ENCODE peak calls at places on chromosomes 4 and X, in eight cellular contexts. S is HCT116, H is neural crest cell, J is AG09309, Q is cardiac muscle cell, Y is heart left ventricle, Z is lower lobe of right lung, T is AG09319. M is an unnamed sample.

GRCh38 chr4:147546341-147546740 is 65.4 kb downstream of the EDNRA start:
- DNase-seq in S (no peak), H (no peak), J (peak), Q (no peak), Y (no peak), Z (no peak), T (peak), M (no peak)

GRCh38 chr4:7970031-7970946 is 30.6 kb upstream of the AFAP1 start:
- DNase-seq in S (no peak), H (no peak), J (no peak), Q (no peak), Y (no peak), Z (no peak), T (no peak), M (peak)

GRCh38 chrX:23554304-23554703 is 113.0 kb upstream of the PRDX4 start:
- DNase-seq in S (peak), H (no peak), J (peak), Q (peak), Y (no peak), Z (no peak), T (peak), M (no peak)

GRCh38 chr4:99821918-99822503 is 5.4 kb downstream of the DAPP1 start:
- DNase-seq in S (no peak), H (no peak), J (no peak), Q (no peak), Y (no peak), Z (no peak), T (no peak), M (no peak)

GRCh38 chr4:6480532-6481088 is 8.2 kb upstream of the PPP2R2C start:
- DNase-seq in S (no peak), H (no peak), J (no peak), Q (no peak), Y (no peak), Z (no peak), T (no peak), M (no peak)

GRCh38 chr4:33961751-33962150 is 2282.6 kb downstream of the ARAP2 start:
- DNase-seq in S (no peak), H (no peak), J (peak), Q (no peak), Y (no peak), Z (no peak), T (no peak), M (no peak)

GRCh38 chr4:7763788-7764187 is 175.9 kb downstream of the AFAP1 start:
- DNase-seq in S (no peak), H (no peak), J (no peak), Q (no peak), Y (no peak), Z (no peak), T (no peak), M (no peak)

GRCh38 chr4:10762541-10762940 is 78.0 kb upstream of the CLNK start:
- DNase-seq in S (no peak), H (no peak), J (peak), Q (peak), Y (no peak), Z (no peak), T (no peak), M (no peak)

GRCh38 chrX:129983575-129984131 is 1.2 kb downstream of the BCORL1 start:
- DNase-seq in S (no peak), H (peak), J (no peak), Q (peak), Y (peak), Z (peak), T (no peak), M (peak)

GRCh38 chrX:151386838-151387459 is 10.1 kb upstream of the VMA21 start:
- DNase-seq in S (no peak), H (no peak), J (no peak), Q (no peak), Y (no peak), Z (no peak), T (no peak), M (no peak)

GRCh38 chrX:16511776-16512400 is 138.1 kb upstream of the S100G start:
- DNase-seq in S (no peak), H (no peak), J (peak), Q (no peak), Y (no peak), Z (no peak), T (no peak), M (no peak)

GRCh38 chr4:152072886-152073285 is 312.1 kb upstream of the GATB start:
- DNase-seq in S (no peak), H (no peak), J (no peak), Q (no peak), Y (no peak), Z (no peak), T (no peak), M (no peak)

GRCh38 chr4:141021397-141022194 is 111.7 kb downstream of the RNF150 start:
- DNase-seq in S (no peak), H (no peak), J (no peak), Q (peak), Y (no peak), Z (no peak), T (no peak), M (no peak)

GRCh38 chrX:140090800-140091275 is 125.5 kb upstream of the CXorf66 start:
- DNase-seq in S (no peak), H (peak), J (no peak), Q (no peak), Y (no peak), Z (no peak), T (no peak), M (no peak)

GRCh38 chr4:150050566-150050965 is 27.7 kb upstream of the DCLK2 start:
- DNase-seq in S (no peak), H (no peak), J (no peak), Q (no peak), Y (no peak), Z (no peak), T (no peak), M (no peak)

GRCh38 chrX:10028283-10029104 is 61.3 kb downstream of the CLDN34 start:
- DNase-seq in S (no peak), H (no peak), J (no peak), Q (no peak), Y (no peak), Z (no peak), T (no peak), M (no peak)

DNA sequence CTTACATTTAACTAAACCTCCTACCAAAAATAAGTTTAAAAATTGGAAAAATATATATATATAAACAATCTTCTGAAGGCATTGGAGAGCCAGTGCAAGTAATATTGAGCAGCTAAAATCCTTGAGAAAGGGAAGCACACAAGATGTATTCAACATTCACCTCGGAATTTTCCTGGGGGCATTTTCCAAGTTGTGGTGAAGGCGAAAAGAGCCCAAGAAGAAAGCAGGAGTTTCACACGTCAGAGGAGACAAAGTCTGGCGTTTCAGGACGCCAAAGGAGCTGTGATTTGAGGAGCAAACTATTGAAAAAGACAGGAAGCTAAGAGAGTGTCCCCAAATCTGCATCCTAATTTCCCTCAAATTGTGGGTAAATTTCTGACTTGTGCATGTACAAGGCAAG is 9.1 kb upstream of the GASK1B start:
- DNase-seq in S (no peak), H (no peak), J (no peak), Q (no peak), Y (no peak), Z (no peak), T (no peak), M (no peak)
- TF ChIP-seq CTCF in S (no peak), H (no peak), J (no peak), Q (no peak), Y (no peak), Z (no peak), T (no peak), M (no peak)

GRCh38 chr4:145436793-145437192 is 44.9 kb upstream of the SMAD1 start:
- DNase-seq in S (no peak), H (no peak), J (no peak), Q (no peak), Y (no peak), Z (no peak), T (no peak), M (no peak)

GRCh38 chr4:145433684-145434083 is 48.0 kb upstream of the SMAD1 start:
- DNase-seq in S (no peak), H (no peak), J (no peak), Q (no peak), Y (no peak), Z (no peak), T (no peak), M (no peak)

GRCh38 chr4:145437466-145437865 is 44.2 kb upstream of the SMAD1 start:
- DNase-seq in S (no peak), H (no peak), J (no peak), Q (no peak), Y (no peak), Z (no peak), T (no peak), M (no peak)

GRCh38 chr4:145436114-145436513 is 45.5 kb upstream of the SMAD1 start:
- DNase-seq in S (no peak), H (no peak), J (no peak), Q (no peak), Y (no peak), Z (no peak), T (no peak), M (no peak)

DNA sequence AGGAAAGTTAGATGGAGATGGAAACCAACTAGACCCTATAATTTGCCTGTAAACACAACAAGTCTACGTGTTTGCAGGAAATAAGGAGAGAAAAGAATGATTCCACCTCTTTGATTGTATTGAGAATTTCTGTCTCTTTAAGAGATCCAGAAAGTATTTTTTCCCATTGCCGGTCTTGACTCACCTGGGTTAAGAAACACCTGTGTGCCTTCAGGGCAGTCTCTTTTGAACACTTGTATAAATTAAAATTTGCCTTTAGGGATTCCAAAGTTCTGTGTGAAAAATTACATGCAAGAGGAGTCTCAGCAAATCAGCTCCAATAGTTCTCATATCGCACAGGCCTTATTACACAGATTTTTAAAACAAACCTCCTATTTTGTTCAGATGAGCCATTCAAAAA is 46.0 kb upstream of the SMAD1 start:
- DNase-seq in S (no peak), H (no peak), J (no peak), Q (no peak), Y (no peak), Z (no peak), T (no peak), M (no peak)
- TF ChIP-seq CTCF in S (no peak), H (no peak), J (no peak), Q (no peak), Y (no peak), Z (no peak), T (no peak), M (no peak)

GRCh38 chrX:49840679-49841078 is 11.6 kb downstream of the PAGE4 start:
- DNase-seq in S (peak), H (peak), J (no peak), Q (peak), Y (peak), Z (peak), T (no peak), M (peak)

GRCh38 chrX:49846004-49846403 is 16.9 kb downstream of the PAGE4 start:
- DNase-seq in S (no peak), H (no peak), J (no peak), Q (no peak), Y (no peak), Z (no peak), T (no peak), M (no peak)

GRCh38 chrX:49844622-49845021 is 15.5 kb downstream of the PAGE4 start:
- DNase-seq in S (no peak), H (no peak), J (no peak), Q (no peak), Y (no peak), Z (no peak), T (no peak), M (no peak)

GRCh38 chrX:49846545-49846944 is 17.4 kb downstream of the PAGE4 start:
- DNase-seq in S (no peak), H (no peak), J (no peak), Q (no peak), Y (no peak), Z (no peak), T (no peak), M (no peak)

DNA sequence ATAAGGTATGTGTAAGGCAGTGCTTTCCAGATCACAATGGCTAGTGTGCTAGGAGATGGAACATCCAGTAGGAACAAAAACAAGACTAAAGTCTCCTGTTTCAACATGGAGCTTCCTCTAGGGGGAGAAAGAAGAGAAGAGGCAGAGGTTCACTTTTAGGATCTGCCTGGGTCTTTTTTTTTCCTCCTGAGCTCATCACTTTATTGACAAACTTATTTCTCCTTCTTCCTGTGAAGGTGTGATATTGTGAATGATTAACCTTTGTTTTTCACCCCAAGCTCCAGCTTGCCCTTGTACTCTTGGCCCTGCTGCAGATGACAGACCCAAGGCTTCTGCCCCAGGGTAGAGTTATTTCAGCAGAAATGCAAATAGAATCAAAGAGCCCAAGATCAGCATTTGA is 13.5 kb downstream of the PAGE4 start:
- DNase-seq in S (no peak), H (no peak), J (no peak), Q (no peak), Y (no peak), Z (no peak), T (no peak), M (no peak)
- TF ChIP-seq CTCF in S (no peak), H (no peak), J (no peak), Q (no peak), Y (no peak), Z (no peak), T (no peak), M (no peak)

GRCh38 chr4:56051710-56052075 is 102.9 kb downstream of the CEP135 start:
- DNase-seq in S (no peak), H (no peak), J (no peak), Q (no peak), Y (no peak), Z (no peak), T (no peak), M (no peak)

GRCh38 chr4:56049428-56050212 is 100.9 kb downstream of the CEP135 start:
- DNase-seq in S (peak), H (peak), J (no peak), Q (peak), Y (no peak), Z (peak), T (no peak), M (peak)

GRCh38 chr4:56051049-56051709 is 102.4 kb downstream of the CEP135 start:
- DNase-seq in S (no peak), H (no peak), J (no peak), Q (no peak), Y (no peak), Z (no peak), T (no peak), M (no peak)

GRCh38 chr4:56050584-56050983 is 101.8 kb downstream of the CEP135 start:
- DNase-seq in S (no peak), H (no peak), J (no peak), Q (no peak), Y (no peak), Z (no peak), T (no peak), M (no peak)

DNA sequence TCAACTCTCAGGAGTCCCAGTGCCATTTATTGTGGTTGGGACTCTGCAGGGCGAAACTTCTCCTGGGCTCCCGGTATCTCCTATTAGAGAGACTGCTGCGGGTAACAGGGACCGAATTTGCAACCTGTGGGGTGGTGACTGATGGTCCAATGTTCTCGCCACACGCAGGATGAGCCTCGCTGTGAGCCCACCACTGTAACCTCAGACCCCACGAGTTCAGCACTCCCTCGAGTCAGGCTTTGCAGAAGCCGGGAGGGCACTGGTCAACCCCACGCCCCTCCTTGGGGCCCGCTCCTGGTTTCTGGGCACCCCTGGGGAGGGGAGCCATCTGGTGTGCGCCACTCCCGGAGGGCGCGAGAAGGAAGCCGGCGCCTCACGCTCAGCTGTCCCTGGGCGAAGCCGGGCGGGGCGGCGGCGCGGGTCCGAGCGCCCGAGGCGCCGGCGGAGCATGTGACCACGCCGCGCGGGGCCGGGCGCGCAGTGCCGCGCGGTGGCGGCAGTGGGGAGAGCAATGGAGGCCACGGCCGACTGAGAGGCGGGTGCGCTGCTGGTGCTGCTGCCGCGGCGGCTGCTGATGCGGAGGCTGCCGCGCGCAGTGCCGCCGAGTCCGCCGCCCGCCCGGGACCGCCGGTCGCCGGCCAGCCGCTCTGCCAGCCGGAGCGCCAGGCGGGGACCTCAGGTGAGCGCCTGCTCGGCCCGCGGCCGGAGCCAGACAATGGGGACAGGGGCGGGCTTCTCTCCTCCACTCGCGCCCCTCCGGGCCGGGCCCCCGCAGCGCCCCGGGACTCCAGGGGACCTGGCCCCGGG is 100.1 kb downstream of the CEP135 start:
- DNase-seq in S (peak), H (peak), J (peak), Q (peak), Y (peak), Z (no peak), T (no peak), M (peak)
- TF ChIP-seq CTCF in S (peak), H (peak), J (peak), Q (peak), Y (peak), Z (no peak), T (peak), M (no peak)

GRCh38 chrX:136272325-136272724 is 21.1 kb upstream of the MAP7D3 start:
- DNase-seq in S (peak), H (no peak), J (no peak), Q (no peak), Y (no peak), Z (no peak), T (no peak), M (no peak)
- TF ChIP-seq CTCF in S (peak), H (no peak), J (peak), Q (peak), Y (no peak), Z (no peak), T (no peak), M (no peak)